ENCODE peak calls at places on chromosome 4, in six cellular contexts. U, Q, O, A, E and M are unnamed samples.

GRCh38 chr4:23348789-23349498 is 540.9 kb downstream of the PPARGC1A start:
- DNase-seq in U (no peak), Q (no peak), O (no peak), A (no peak), E (no peak), M (no peak)

GRCh38 chr4:169179609-169180526 is 90.9 kb downstream of the SH3RF1 start:
- DNase-seq in U (no peak), Q (peak; percentile 46), O (no peak), A (no peak), E (peak; percentile 25), M (peak; percentile 36)

GRCh38 chr4:150948710-150949109 is 66.4 kb downstream of the LRBA start:
- DNase-seq in U (no peak), Q (no peak), O (no peak), A (no peak), E (no peak), M (no peak)

GRCh38 chr4:122625156-122625555 is 4.3 kb upstream of the IL21 start:
- DNase-seq in U (no peak), Q (no peak), O (no peak), A (no peak), E (peak; percentile 80), M (no peak)

GRCh38 chr4:6332042-6332668 is 62.5 kb downstream of the WFS1 start:
- DNase-seq in U (no peak), Q (peak; percentile 3), O (no peak), A (no peak), E (peak; percentile 48), M (no peak)

GRCh38 chr4:86891785-86892638 is at the start of gene C4orf36:
- DNase-seq in U (peak; percentile 86), Q (peak; percentile 8), O (peak; percentile 83), A (peak; percentile 7), E (peak; percentile 42), M (peak; percentile 98)

GRCh38 chr4:86934147-86934771 is 552 bp upstream of the AFF1 start:
- DNase-seq in U (no peak), Q (peak; percentile 13), O (peak; percentile 74), A (no peak), E (no peak), M (peak; percentile 20)

GRCh38 chr4:8893227-8893623 is 21.6 kb upstream of the HMX1 start:
- DNase-seq in U (no peak), Q (no peak), O (no peak), A (no peak), E (no peak), M (no peak)

GRCh38 chr4:73704314-73705055 is 35.9 kb upstream of the CXCL8 start:
- DNase-seq in U (peak; percentile 82), Q (no peak), O (peak; percentile 85), A (no peak), E (peak; percentile 100), M (peak; percentile 99)

GRCh38 chr4:74228691-74229640 is 71.0 kb downstream of the MTHFD2L start:
- DNase-seq in U (peak; percentile 71), Q (peak; percentile 10), O (peak; percentile 40), A (peak; percentile 60), E (peak; percentile 94), M (peak; percentile 89)

GRCh38 chr4:16573744-16574143 is 324.7 kb downstream of the LDB2 start:
- DNase-seq in U (no peak), Q (no peak), O (no peak), A (no peak), E (peak; percentile 72), M (no peak)